ENCODE peak calls at places on chromosomes 16 and 17, in six cellular contexts. G is fibroblast of pulmonary artery; T is GM23338; U is BJ; X is upper lobe of right lung; J is CD8-positive, alpha-beta T cell. D is an unnamed sample.

GRCh38 chr17:10046786-10047609 is 141.9 kb upstream of the RCVRN start:
- DNase-seq in G (no peak), T (no peak), U (no peak), X (no peak), J (no peak), D (no peak)

GRCh38 chr16:58128721-58129096 is 472 bp downstream of the CFAP20 start:
- DNase-seq in G (no peak), T (peak), U (no peak), X (peak), J (peak), D (peak)

GRCh38 chr17:70810609-70811008 is 641.3 kb downstream of the KCNJ2 start:
- DNase-seq in G (peak), T (no peak), U (no peak), X (no peak), J (no peak), D (no peak)

GRCh38 chr16:82630688-82631087 is 3.9 kb downstream of the CDH13 start:
- DNase-seq in G (peak), T (no peak), U (no peak), X (no peak), J (no peak), D (peak)

GRCh38 chr17:3891626-3892094 is 1.2 kb downstream of the CAMKK1 start:
- DNase-seq in G (no peak), T (peak), U (no peak), X (no peak), J (no peak), D (no peak)

GRCh38 chr16:72884037-72884436 is 163.9 kb downstream of the ZFHX3 start:
- DNase-seq in G (peak), T (no peak), U (no peak), X (no peak), J (no peak), D (peak)

GRCh38 chr16:56708418-56708817 is 21.5 kb upstream of the NUP93 start:
- DNase-seq in G (no peak), T (peak), U (no peak), X (no peak), J (peak), D (no peak)

GRCh38 chr17:44345497-44346026 is 460 bp downstream of the GRN start:
- DNase-seq in G (peak), T (peak), U (no peak), X (no peak), J (peak), D (peak)

GRCh38 chr16:54402270-54402669 is 115.7 kb upstream of the IRX3 start:
- DNase-seq in G (no peak), T (no peak), U (no peak), X (no peak), J (no peak), D (no peak)

GRCh38 chr16:87602005-87602790 is at the start of gene JPH3:
- DNase-seq in G (no peak), T (peak), U (no peak), X (no peak), J (no peak), D (no peak)
- H3K4me3 ChIP-seq in G (no peak), T (peak), U (no peak), X (no peak), J (no peak), D (no peak)

DNA sequence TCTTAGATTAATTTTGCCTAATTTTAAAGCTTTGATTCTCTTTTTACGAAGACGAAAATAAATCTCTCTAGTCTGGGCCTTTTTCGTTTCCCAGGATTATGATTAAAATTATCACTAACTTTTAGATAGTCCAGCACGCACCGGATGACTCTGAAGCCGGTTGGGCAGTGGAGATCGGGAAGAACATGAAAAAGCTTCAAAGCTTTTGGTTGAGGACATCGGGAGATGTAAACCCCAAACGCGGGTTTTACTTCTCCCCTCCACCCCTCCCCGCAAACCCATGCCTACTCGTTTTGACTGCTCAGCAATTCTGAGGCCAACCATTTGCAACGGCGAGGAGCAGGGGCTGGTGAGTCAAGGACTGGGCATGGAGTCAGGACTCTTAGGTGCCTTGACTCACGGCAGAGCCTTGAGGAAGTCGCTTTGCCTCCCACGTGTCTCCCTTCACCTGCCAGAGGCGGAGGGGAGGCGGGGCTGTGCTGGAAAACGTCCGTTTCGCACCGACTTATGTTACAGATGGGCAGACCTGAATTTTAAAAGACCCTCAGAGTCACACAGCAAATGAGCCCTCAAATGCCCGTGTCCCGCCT is 989 bp upstream of the DUSP14 start:
- DNase-seq in G (peak), T (peak), U (peak), X (peak), J (peak), D (peak)
- H3K4me3 ChIP-seq in G (peak), T (peak), U (peak), X (peak), J (peak), D (peak)

GRCh38 chr17:61402073-61402541 is 2.5 kb downstream of the TBX2 start:
- DNase-seq in G (no peak), T (no peak), U (no peak), X (peak), J (no peak), D (peak)

GRCh38 chr17:61401280-61402072 is 1.8 kb downstream of the TBX2 start:
- DNase-seq in G (no peak), T (no peak), U (no peak), X (no peak), J (no peak), D (peak)

GRCh38 chr17:61403846-61404701 is 4.4 kb downstream of the TBX2 start:
- DNase-seq in G (no peak), T (peak), U (no peak), X (peak), J (no peak), D (peak)

GRCh38 chr17:61404702-61405046 is 5.0 kb downstream of the TBX2 start:
- DNase-seq in G (no peak), T (peak), U (no peak), X (peak), J (no peak), D (no peak)

GRCh38 chr17:61402978-61403845 is 3.6 kb downstream of the TBX2 start:
- DNase-seq in G (no peak), T (peak), U (no peak), X (peak), J (no peak), D (peak)
- H3K4me3 ChIP-seq in G (no peak), T (peak), U (peak), X (peak), J (peak), D (no peak)

GRCh38 chr16:10349851-10350250 is 36.0 kb upstream of the ATF7IP2 start:
- DNase-seq in G (no peak), T (no peak), U (no peak), X (peak), J (no peak), D (no peak)
- H3K4me3 ChIP-seq in G (no peak), T (no peak), U (no peak), X (no peak), J (no peak), D (no peak)

DNA sequence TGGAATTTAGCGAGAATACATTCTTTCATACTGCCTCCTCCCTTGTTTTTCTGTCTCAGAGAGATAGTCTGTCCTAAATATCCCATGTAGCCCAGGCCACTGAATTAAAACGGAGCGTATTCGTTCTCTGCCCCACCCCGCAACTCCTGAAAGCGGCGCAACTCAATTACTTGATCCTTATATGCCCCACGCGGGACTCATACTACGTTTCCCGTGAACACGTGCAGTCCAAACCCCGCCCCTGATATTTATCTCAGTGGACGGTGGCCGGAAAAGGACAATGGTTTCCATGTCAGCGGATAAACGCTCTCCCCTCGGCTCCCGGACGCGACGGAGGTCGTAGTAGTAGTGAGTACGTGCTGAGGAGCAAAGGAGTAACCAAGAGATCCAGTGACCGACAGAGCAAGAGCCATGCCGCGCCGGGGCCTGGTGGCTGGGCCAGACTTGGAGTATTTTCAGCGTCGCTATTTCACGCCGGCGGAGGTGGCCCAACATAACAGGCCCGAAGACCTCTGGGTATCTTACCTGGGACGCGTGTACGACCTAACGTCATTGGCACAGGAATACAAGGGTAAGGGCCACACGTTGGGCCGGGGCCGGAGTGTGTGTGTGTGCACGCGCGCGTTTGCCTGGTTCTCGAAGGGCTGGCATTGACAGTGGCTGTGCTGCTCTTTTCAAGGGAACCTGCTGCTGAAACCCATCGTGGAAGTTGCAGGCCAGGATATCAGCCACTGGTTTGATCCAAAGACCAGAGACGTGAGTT is at the start of gene CYB5D1:
- DNase-seq in G (peak), T (peak), U (no peak), X (peak), J (peak), D (peak)
- H3K4me3 ChIP-seq in G (peak), T (peak), U (peak), X (peak), J (peak), D (peak)

GRCh38 chr16:11253009-11253994 is 2.7 kb downstream of the SOCS1 start:
- DNase-seq in G (no peak), T (no peak), U (no peak), X (no peak), J (peak), D (peak)
- H3K4me3 ChIP-seq in G (peak), T (peak), U (peak), X (peak), J (peak), D (no peak)